ENCODE peak calls at places on chromosomes 1 and 21, in seven cellular contexts. One of them, this sample, is unnamed.

GRCh38 chr1:65818966-65819365 is 26.3 kb downstream of the PDE4B start:
- DNase-seq in astrocyte of the spinal cord: no peak
- DNase-seq in HFFc6: no peak
- DNase-seq in nucleus accumbens: no peak
- DNase-seq in AML-193: no peak
- DNase-seq in stimulated activated CD8-positive, alpha-beta memory T cell treated with anti-CD3 and anti-CD28 coated beads, Interleukin-4, amount 100 ng/mL, for 48 hours: no peak
- DNase-seq in retina: no peak
- DNase-seq in this sample: no peak

GRCh38 chr21:44845418-44846200 is 27.7 kb upstream of the SUMO3 start:
- DNase-seq in astrocyte of the spinal cord: peak; percentile 48
- DNase-seq in HFFc6: peak; percentile 41
- DNase-seq in nucleus accumbens: no peak
- DNase-seq in AML-193: peak; percentile 61
- DNase-seq in stimulated activated CD8-positive, alpha-beta memory T cell treated with anti-CD3 and anti-CD28 coated beads, Interleukin-4, amount 100 ng/mL, for 48 hours: peak; percentile 78
- DNase-seq in retina: peak; percentile 83
- DNase-seq in this sample: peak; percentile 74

GRCh38 chr1:20137604-20138003 is 1.5 kb upstream of the PLA2G2F start:
- DNase-seq in astrocyte of the spinal cord: no peak
- DNase-seq in HFFc6: no peak
- DNase-seq in nucleus accumbens: no peak
- DNase-seq in AML-193: no peak
- DNase-seq in stimulated activated CD8-positive, alpha-beta memory T cell treated with anti-CD3 and anti-CD28 coated beads, Interleukin-4, amount 100 ng/mL, for 48 hours: no peak
- DNase-seq in retina: no peak
- DNase-seq in this sample: no peak

GRCh38 chr21:45891388-45892155 is 90.0 kb upstream of the COL6A1 start:
- DNase-seq in astrocyte of the spinal cord: no peak
- DNase-seq in HFFc6: no peak
- DNase-seq in nucleus accumbens: no peak
- DNase-seq in AML-193: no peak
- DNase-seq in stimulated activated CD8-positive, alpha-beta memory T cell treated with anti-CD3 and anti-CD28 coated beads, Interleukin-4, amount 100 ng/mL, for 48 hours: no peak
- DNase-seq in retina: peak; percentile 53
- DNase-seq in this sample: peak; percentile 13

GRCh38 chr1:1842360-1843146 is 48.3 kb downstream of the GNB1 start:
- DNase-seq in astrocyte of the spinal cord: no peak
- DNase-seq in HFFc6: no peak
- DNase-seq in nucleus accumbens: no peak
- DNase-seq in AML-193: no peak
- DNase-seq in stimulated activated CD8-positive, alpha-beta memory T cell treated with anti-CD3 and anti-CD28 coated beads, Interleukin-4, amount 100 ng/mL, for 48 hours: no peak
- DNase-seq in retina: no peak
- DNase-seq in this sample: no peak

GRCh38 chr1:247576514-247576913 is 11.6 kb upstream of the OR2G2 start:
- DNase-seq in astrocyte of the spinal cord: no peak
- DNase-seq in HFFc6: no peak
- DNase-seq in nucleus accumbens: no peak
- DNase-seq in AML-193: peak; percentile 60
- DNase-seq in stimulated activated CD8-positive, alpha-beta memory T cell treated with anti-CD3 and anti-CD28 coated beads, Interleukin-4, amount 100 ng/mL, for 48 hours: no peak
- DNase-seq in retina: peak; percentile 4
- DNase-seq in this sample: no peak

GRCh38 chr1:78497196-78497595 is 6.4 kb downstream of the PTGFR start:
- DNase-seq in astrocyte of the spinal cord: no peak
- DNase-seq in HFFc6: no peak
- DNase-seq in nucleus accumbens: no peak
- DNase-seq in AML-193: no peak
- DNase-seq in stimulated activated CD8-positive, alpha-beta memory T cell treated with anti-CD3 and anti-CD28 coated beads, Interleukin-4, amount 100 ng/mL, for 48 hours: no peak
- DNase-seq in retina: no peak
- DNase-seq in this sample: no peak

GRCh38 chr1:192401832-192402231 is 85.0 kb downstream of the RGS21 start:
- DNase-seq in astrocyte of the spinal cord: peak; percentile 52
- DNase-seq in HFFc6: no peak
- DNase-seq in nucleus accumbens: no peak
- DNase-seq in AML-193: no peak
- DNase-seq in stimulated activated CD8-positive, alpha-beta memory T cell treated with anti-CD3 and anti-CD28 coated beads, Interleukin-4, amount 100 ng/mL, for 48 hours: no peak
- DNase-seq in retina: no peak
- DNase-seq in this sample: no peak

GRCh38 chr1:156471496-156472490 is 28.8 kb downstream of the MEF2D start:
- DNase-seq in astrocyte of the spinal cord: no peak
- DNase-seq in HFFc6: no peak
- DNase-seq in nucleus accumbens: no peak
- DNase-seq in AML-193: no peak
- DNase-seq in stimulated activated CD8-positive, alpha-beta memory T cell treated with anti-CD3 and anti-CD28 coated beads, Interleukin-4, amount 100 ng/mL, for 48 hours: no peak
- DNase-seq in retina: no peak
- DNase-seq in this sample: peak; percentile 79

GRCh38 chr1:64392109-64392508 is 77.8 kb upstream of the CACHD1 start:
- DNase-seq in astrocyte of the spinal cord: no peak
- DNase-seq in HFFc6: no peak
- DNase-seq in nucleus accumbens: no peak
- DNase-seq in AML-193: no peak
- DNase-seq in stimulated activated CD8-positive, alpha-beta memory T cell treated with anti-CD3 and anti-CD28 coated beads, Interleukin-4, amount 100 ng/mL, for 48 hours: no peak
- DNase-seq in retina: no peak
- DNase-seq in this sample: no peak

GRCh38 chr1:40385437-40386310 is 12.1 kb downstream of the SMAP2 start:
- DNase-seq in astrocyte of the spinal cord: peak; percentile 45
- DNase-seq in HFFc6: no peak
- DNase-seq in nucleus accumbens: no peak
- DNase-seq in AML-193: peak; percentile 85
- DNase-seq in stimulated activated CD8-positive, alpha-beta memory T cell treated with anti-CD3 and anti-CD28 coated beads, Interleukin-4, amount 100 ng/mL, for 48 hours: peak; percentile 53
- DNase-seq in retina: no peak
- DNase-seq in this sample: no peak

GRCh38 chr1:3007298-3008147 is 13.7 kb upstream of the ACTRT2 start:
- DNase-seq in astrocyte of the spinal cord: no peak
- DNase-seq in HFFc6: no peak
- DNase-seq in nucleus accumbens: no peak
- DNase-seq in AML-193: no peak
- DNase-seq in stimulated activated CD8-positive, alpha-beta memory T cell treated with anti-CD3 and anti-CD28 coated beads, Interleukin-4, amount 100 ng/mL, for 48 hours: no peak
- DNase-seq in retina: no peak
- DNase-seq in this sample: no peak

GRCh38 chr1:1175221-1176062 is 1.8 kb downstream of the TTLL10 start:
- DNase-seq in astrocyte of the spinal cord: no peak
- DNase-seq in HFFc6: no peak
- DNase-seq in nucleus accumbens: no peak
- DNase-seq in AML-193: no peak
- DNase-seq in stimulated activated CD8-positive, alpha-beta memory T cell treated with anti-CD3 and anti-CD28 coated beads, Interleukin-4, amount 100 ng/mL, for 48 hours: no peak
- DNase-seq in retina: no peak
- DNase-seq in this sample: peak; percentile 24

GRCh38 chr1:52238474-52238873 is 96.6 kb downstream of the ZFYVE9 start:
- DNase-seq in astrocyte of the spinal cord: peak; percentile 13
- DNase-seq in HFFc6: peak; percentile 68
- DNase-seq in nucleus accumbens: no peak
- DNase-seq in AML-193: no peak
- DNase-seq in stimulated activated CD8-positive, alpha-beta memory T cell treated with anti-CD3 and anti-CD28 coated beads, Interleukin-4, amount 100 ng/mL, for 48 hours: no peak
- DNase-seq in retina: no peak
- DNase-seq in this sample: no peak

GRCh38 chr21:31530364-31530763 is 129.1 kb upstream of the SOD1 start:
- DNase-seq in astrocyte of the spinal cord: no peak
- DNase-seq in HFFc6: no peak
- DNase-seq in nucleus accumbens: no peak
- DNase-seq in AML-193: no peak
- DNase-seq in stimulated activated CD8-positive, alpha-beta memory T cell treated with anti-CD3 and anti-CD28 coated beads, Interleukin-4, amount 100 ng/mL, for 48 hours: no peak
- DNase-seq in retina: no peak
- DNase-seq in this sample: no peak

GRCh38 chr21:44932366-44933181 is 7.3 kb upstream of the SLX9 start:
- DNase-seq in astrocyte of the spinal cord: no peak
- DNase-seq in HFFc6: no peak
- DNase-seq in nucleus accumbens: no peak
- DNase-seq in AML-193: no peak
- DNase-seq in stimulated activated CD8-positive, alpha-beta memory T cell treated with anti-CD3 and anti-CD28 coated beads, Interleukin-4, amount 100 ng/mL, for 48 hours: peak; percentile 78
- DNase-seq in retina: peak; percentile 53
- DNase-seq in this sample: peak; percentile 61

GRCh38 chr21:34881421-34881820 is 167.7 kb downstream of the RUNX1 start:
- DNase-seq in astrocyte of the spinal cord: peak; percentile 84
- DNase-seq in HFFc6: peak; percentile 72
- DNase-seq in nucleus accumbens: no peak
- DNase-seq in AML-193: no peak
- DNase-seq in stimulated activated CD8-positive, alpha-beta memory T cell treated with anti-CD3 and anti-CD28 coated beads, Interleukin-4, amount 100 ng/mL, for 48 hours: no peak
- DNase-seq in retina: no peak
- DNase-seq in this sample: no peak

GRCh38 chr21:41564871-41565281 is 56.9 kb upstream of the TMPRSS2 start:
- DNase-seq in astrocyte of the spinal cord: peak; percentile 7
- DNase-seq in HFFc6: peak; percentile 55
- DNase-seq in nucleus accumbens: no peak
- DNase-seq in AML-193: no peak
- DNase-seq in stimulated activated CD8-positive, alpha-beta memory T cell treated with anti-CD3 and anti-CD28 coated beads, Interleukin-4, amount 100 ng/mL, for 48 hours: no peak
- DNase-seq in retina: no peak
- DNase-seq in this sample: no peak

GRCh38 chr1:47576758-47577115 is 138.9 kb downstream of the FOXD2 start:
- DNase-seq in astrocyte of the spinal cord: no peak
- DNase-seq in HFFc6: no peak
- DNase-seq in nucleus accumbens: no peak
- DNase-seq in AML-193: no peak
- DNase-seq in stimulated activated CD8-positive, alpha-beta memory T cell treated with anti-CD3 and anti-CD28 coated beads, Interleukin-4, amount 100 ng/mL, for 48 hours: no peak
- DNase-seq in retina: no peak
- DNase-seq in this sample: no peak

GRCh38 chr21:42614811-42615342 is 38.5 kb upstream of the PDE9A start:
- DNase-seq in astrocyte of the spinal cord: no peak
- DNase-seq in HFFc6: no peak
- DNase-seq in nucleus accumbens: no peak
- DNase-seq in AML-193: no peak
- DNase-seq in stimulated activated CD8-positive, alpha-beta memory T cell treated with anti-CD3 and anti-CD28 coated beads, Interleukin-4, amount 100 ng/mL, for 48 hours: peak; percentile 67
- DNase-seq in retina: no peak
- DNase-seq in this sample: no peak

GRCh38 chr1:69121708-69122107 is 446.0 kb upstream of the LRRC7 start:
- DNase-seq in astrocyte of the spinal cord: peak; percentile 25
- DNase-seq in HFFc6: no peak
- DNase-seq in nucleus accumbens: no peak
- DNase-seq in AML-193: no peak
- DNase-seq in stimulated activated CD8-positive, alpha-beta memory T cell treated with anti-CD3 and anti-CD28 coated beads, Interleukin-4, amount 100 ng/mL, for 48 hours: no peak
- DNase-seq in retina: no peak
- DNase-seq in this sample: no peak

GRCh38 chr1:156726549-156727226 is 1.6 kb upstream of the METTL25B start:
- DNase-seq in astrocyte of the spinal cord: peak; percentile 60
- DNase-seq in HFFc6: peak; percentile 59
- DNase-seq in nucleus accumbens: no peak
- DNase-seq in AML-193: peak; percentile 81
- DNase-seq in stimulated activated CD8-positive, alpha-beta memory T cell treated with anti-CD3 and anti-CD28 coated beads, Interleukin-4, amount 100 ng/mL, for 48 hours: peak; percentile 72
- DNase-seq in retina: no peak
- DNase-seq in this sample: no peak

GRCh38 chr1:111990026-111990877 is 784 bp upstream of the KCND3 start:
- DNase-seq in astrocyte of the spinal cord: no peak
- DNase-seq in HFFc6: no peak
- DNase-seq in nucleus accumbens: no peak
- DNase-seq in AML-193: no peak
- DNase-seq in stimulated activated CD8-positive, alpha-beta memory T cell treated with anti-CD3 and anti-CD28 coated beads, Interleukin-4, amount 100 ng/mL, for 48 hours: no peak
- DNase-seq in retina: peak; percentile 72
- DNase-seq in this sample: peak; percentile 39

GRCh38 chr1:85460555-85461088 is 4.3 kb downstream of the DDAH1 start:
- DNase-seq in astrocyte of the spinal cord: no peak
- DNase-seq in HFFc6: no peak
- DNase-seq in nucleus accumbens: no peak
- DNase-seq in AML-193: no peak
- DNase-seq in stimulated activated CD8-positive, alpha-beta memory T cell treated with anti-CD3 and anti-CD28 coated beads, Interleukin-4, amount 100 ng/mL, for 48 hours: no peak
- DNase-seq in retina: no peak
- DNase-seq in this sample: no peak

GRCh38 chr1:193103759-193104495 is 1.3 kb downstream of the GLRX2 start:
- DNase-seq in astrocyte of the spinal cord: peak; percentile 31
- DNase-seq in HFFc6: peak; percentile 14
- DNase-seq in nucleus accumbens: no peak
- DNase-seq in AML-193: no peak
- DNase-seq in stimulated activated CD8-positive, alpha-beta memory T cell treated with anti-CD3 and anti-CD28 coated beads, Interleukin-4, amount 100 ng/mL, for 48 hours: no peak
- DNase-seq in retina: peak; percentile 5
- DNase-seq in this sample: no peak

GRCh38 chr1:184483101-184483813 is 96.4 kb downstream of the C1orf21 start:
- DNase-seq in astrocyte of the spinal cord: peak; percentile 38
- DNase-seq in HFFc6: peak; percentile 45
- DNase-seq in nucleus accumbens: no peak
- DNase-seq in AML-193: no peak
- DNase-seq in stimulated activated CD8-positive, alpha-beta memory T cell treated with anti-CD3 and anti-CD28 coated beads, Interleukin-4, amount 100 ng/mL, for 48 hours: no peak
- DNase-seq in retina: no peak
- DNase-seq in this sample: peak; percentile 57

GRCh38 chr1:218273757-218274505 is 11.2 kb upstream of the RRP15 start:
- DNase-seq in astrocyte of the spinal cord: no peak
- DNase-seq in HFFc6: no peak
- DNase-seq in nucleus accumbens: no peak
- DNase-seq in AML-193: peak; percentile 47
- DNase-seq in stimulated activated CD8-positive, alpha-beta memory T cell treated with anti-CD3 and anti-CD28 coated beads, Interleukin-4, amount 100 ng/mL, for 48 hours: no peak
- DNase-seq in retina: no peak
- DNase-seq in this sample: no peak

GRCh38 chr1:241639653-241640148 is 468 bp downstream of the CHML start:
- DNase-seq in astrocyte of the spinal cord: peak; percentile 52
- DNase-seq in HFFc6: peak; percentile 11
- DNase-seq in nucleus accumbens: no peak
- DNase-seq in AML-193: no peak
- DNase-seq in stimulated activated CD8-positive, alpha-beta memory T cell treated with anti-CD3 and anti-CD28 coated beads, Interleukin-4, amount 100 ng/mL, for 48 hours: no peak
- DNase-seq in retina: peak; percentile 78
- DNase-seq in this sample: peak; percentile 56

GRCh38 chr1:18293291-18293690 is 185.7 kb downstream of the IGSF21 start:
- DNase-seq in astrocyte of the spinal cord: no peak
- DNase-seq in HFFc6: no peak
- DNase-seq in nucleus accumbens: no peak
- DNase-seq in AML-193: no peak
- DNase-seq in stimulated activated CD8-positive, alpha-beta memory T cell treated with anti-CD3 and anti-CD28 coated beads, Interleukin-4, amount 100 ng/mL, for 48 hours: no peak
- DNase-seq in retina: no peak
- DNase-seq in this sample: no peak

GRCh38 chr1:107941123-107941522 is 23.9 kb downstream of the VAV3 start:
- DNase-seq in astrocyte of the spinal cord: no peak
- DNase-seq in HFFc6: peak; percentile 18
- DNase-seq in nucleus accumbens: no peak
- DNase-seq in AML-193: peak; percentile 91
- DNase-seq in stimulated activated CD8-positive, alpha-beta memory T cell treated with anti-CD3 and anti-CD28 coated beads, Interleukin-4, amount 100 ng/mL, for 48 hours: no peak
- DNase-seq in retina: no peak
- DNase-seq in this sample: no peak

GRCh38 chr1:145827966-145828365 is 4.0 kb downstream of the POLR3C start:
- DNase-seq in astrocyte of the spinal cord: no peak
- DNase-seq in HFFc6: no peak
- DNase-seq in nucleus accumbens: no peak
- DNase-seq in AML-193: no peak
- DNase-seq in stimulated activated CD8-positive, alpha-beta memory T cell treated with anti-CD3 and anti-CD28 coated beads, Interleukin-4, amount 100 ng/mL, for 48 hours: no peak
- DNase-seq in retina: no peak
- DNase-seq in this sample: no peak

GRCh38 chr1:108896160-108897150 is 19.7 kb downstream of the GPSM2 start:
- DNase-seq in astrocyte of the spinal cord: peak; percentile 27
- DNase-seq in HFFc6: peak; percentile 69
- DNase-seq in nucleus accumbens: no peak
- DNase-seq in AML-193: peak; percentile 36
- DNase-seq in stimulated activated CD8-positive, alpha-beta memory T cell treated with anti-CD3 and anti-CD28 coated beads, Interleukin-4, amount 100 ng/mL, for 48 hours: no peak
- DNase-seq in retina: no peak
- DNase-seq in this sample: no peak

GRCh38 chr1:33049381-33049780 is 12.7 kb upstream of the AK2 start:
- DNase-seq in astrocyte of the spinal cord: peak; percentile 30
- DNase-seq in HFFc6: no peak
- DNase-seq in nucleus accumbens: no peak
- DNase-seq in AML-193: peak; percentile 40
- DNase-seq in stimulated activated CD8-positive, alpha-beta memory T cell treated with anti-CD3 and anti-CD28 coated beads, Interleukin-4, amount 100 ng/mL, for 48 hours: no peak
- DNase-seq in retina: no peak
- DNase-seq in this sample: no peak

GRCh38 chr1:221723018-221723917 is 18.6 kb downstream of the DUSP10 start:
- DNase-seq in astrocyte of the spinal cord: peak; percentile 57
- DNase-seq in HFFc6: peak; percentile 79
- DNase-seq in nucleus accumbens: no peak
- DNase-seq in AML-193: peak; percentile 65
- DNase-seq in stimulated activated CD8-positive, alpha-beta memory T cell treated with anti-CD3 and anti-CD28 coated beads, Interleukin-4, amount 100 ng/mL, for 48 hours: no peak
- DNase-seq in retina: no peak
- DNase-seq in this sample: no peak

GRCh38 chr1:201916649-201917249 is 28.1 kb downstream of the SHISA4 start:
- DNase-seq in astrocyte of the spinal cord: peak; percentile 85
- DNase-seq in HFFc6: peak; percentile 86
- DNase-seq in nucleus accumbens: no peak
- DNase-seq in AML-193: no peak
- DNase-seq in stimulated activated CD8-positive, alpha-beta memory T cell treated with anti-CD3 and anti-CD28 coated beads, Interleukin-4, amount 100 ng/mL, for 48 hours: no peak
- DNase-seq in retina: peak; percentile 51
- DNase-seq in this sample: no peak

GRCh38 chr21:42837421-42838211 is 41.7 kb downstream of the WDR4 start:
- DNase-seq in astrocyte of the spinal cord: no peak
- DNase-seq in HFFc6: no peak
- DNase-seq in nucleus accumbens: no peak
- DNase-seq in AML-193: no peak
- DNase-seq in stimulated activated CD8-positive, alpha-beta memory T cell treated with anti-CD3 and anti-CD28 coated beads, Interleukin-4, amount 100 ng/mL, for 48 hours: no peak
- DNase-seq in retina: no peak
- DNase-seq in this sample: no peak

GRCh38 chr1:196462101-196462500 is 146.1 kb downstream of the KCNT2 start:
- DNase-seq in astrocyte of the spinal cord: no peak
- DNase-seq in HFFc6: no peak
- DNase-seq in nucleus accumbens: no peak
- DNase-seq in AML-193: no peak
- DNase-seq in stimulated activated CD8-positive, alpha-beta memory T cell treated with anti-CD3 and anti-CD28 coated beads, Interleukin-4, amount 100 ng/mL, for 48 hours: no peak
- DNase-seq in retina: no peak
- DNase-seq in this sample: no peak